ENCODE peak calls at places on chromosomes 13 and 19, in four cellular contexts. One of them, this sample, is unnamed.

GRCh38 chr13:30618186-30618937 is 642 bp downstream of the USPL1 start:
- DNase-seq in fibroblast of pulmonary artery: no peak
- DNase-seq in fibroblast of lung: peak; percentile 14
- DNase-seq in neural crest cell: no peak
- DNase-seq in this sample: peak; percentile 20

GRCh38 chr13:59459972-59460371 is 703.8 kb downstream of the DIAPH3 start:
- DNase-seq in neural crest cell: no peak
- DNase-seq in fibroblast of lung: peak; percentile 67
- DNase-seq in fibroblast of pulmonary artery: no peak
- DNase-seq in this sample: no peak

GRCh38 chr13:106533101-106533939 is 2.1 kb downstream of the EFNB2 start:
- DNase-seq in neural crest cell: peak; percentile 81
- DNase-seq in fibroblast of lung: peak; percentile 81
- DNase-seq in fibroblast of pulmonary artery: peak; percentile 86
- DNase-seq in this sample: peak; percentile 80

GRCh38 chr19:18233224-18233825 is 7.1 kb upstream of the PDE4C start:
- DNase-seq in fibroblast of pulmonary artery: peak; percentile 54
- DNase-seq in neural crest cell: peak; percentile 77
- DNase-seq in fibroblast of lung: peak; percentile 45
- DNase-seq in this sample: peak; percentile 63

GRCh38 chr13:46184277-46184699 is 2.3 kb upstream of the LCP1 start:
- DNase-seq in fibroblast of lung: no peak
- DNase-seq in fibroblast of pulmonary artery: peak; percentile 19
- DNase-seq in neural crest cell: peak; percentile 33
- DNase-seq in this sample: no peak

GRCh38 chr19:1264801-1265610 is 4.1 kb upstream of the CIRBP start:
- DNase-seq in fibroblast of pulmonary artery: peak; percentile 85
- DNase-seq in fibroblast of lung: peak; percentile 87
- DNase-seq in neural crest cell: no peak
- DNase-seq in this sample: peak; percentile 88

GRCh38 chr13:102651392-102651791 is 43.5 kb downstream of the METTL21C start:
- DNase-seq in neural crest cell: no peak
- DNase-seq in fibroblast of pulmonary artery: peak; percentile 44
- DNase-seq in fibroblast of lung: peak; percentile 32
- DNase-seq in this sample: peak; percentile 20

GRCh38 chr13:97382276-97382675 is 51.7 kb upstream of the RAP2A start:
- DNase-seq in fibroblast of pulmonary artery: no peak
- DNase-seq in neural crest cell: no peak
- DNase-seq in fibroblast of lung: no peak
- DNase-seq in this sample: no peak

GRCh38 chr19:1069009-1069779 is 2.2 kb downstream of the ARHGAP45 start:
- DNase-seq in fibroblast of pulmonary artery: no peak
- DNase-seq in neural crest cell: no peak
- DNase-seq in fibroblast of lung: no peak
- DNase-seq in this sample: no peak

GRCh38 chr13:94583926-94584325 is 12.0 kb downstream of the TGDS start:
- DNase-seq in fibroblast of pulmonary artery: peak; percentile 27
- DNase-seq in fibroblast of lung: no peak
- DNase-seq in neural crest cell: no peak
- DNase-seq in this sample: no peak

GRCh38 chr19:24051516-24051915 is 35.5 kb upstream of the ZNF254 start:
- DNase-seq in fibroblast of lung: no peak
- DNase-seq in neural crest cell: no peak
- DNase-seq in fibroblast of pulmonary artery: no peak
- DNase-seq in this sample: peak; percentile 92

GRCh38 chr19:5961969-5962945 is 15.7 kb downstream of the RANBP3 start:
- DNase-seq in neural crest cell: no peak
- DNase-seq in fibroblast of lung: peak; percentile 23
- DNase-seq in fibroblast of pulmonary artery: peak; percentile 58
- DNase-seq in this sample: peak; percentile 53

GRCh38 chr19:32809754-32810153 is 59.8 kb downstream of the SLC7A9 start:
- DNase-seq in fibroblast of pulmonary artery: no peak
- DNase-seq in fibroblast of lung: no peak
- DNase-seq in neural crest cell: no peak
- DNase-seq in this sample: no peak

GRCh38 chr13:40591091-40591490 is 75.3 kb downstream of the FOXO1 start:
- DNase-seq in neural crest cell: no peak
- DNase-seq in fibroblast of pulmonary artery: no peak
- DNase-seq in fibroblast of lung: no peak
- DNase-seq in this sample: peak; percentile 11

GRCh38 chr13:100875392-100876043 is 200.9 kb upstream of the TMTC4 start:
- DNase-seq in fibroblast of lung: peak; percentile 97
- DNase-seq in fibroblast of pulmonary artery: peak; percentile 95
- DNase-seq in neural crest cell: no peak
- DNase-seq in this sample: peak; percentile 27

GRCh38 chr19:52566588-52566987 is 3.5 kb upstream of the ZNF701 start:
- DNase-seq in neural crest cell: no peak
- DNase-seq in fibroblast of pulmonary artery: peak; percentile 20
- DNase-seq in fibroblast of lung: peak; percentile 60
- DNase-seq in this sample: peak; percentile 90
- TF ChIP-seq CTCF in neural crest cell: no peak
- TF ChIP-seq CTCF in fibroblast of pulmonary artery: no peak
- TF ChIP-seq CTCF in fibroblast of lung: no peak
- TF ChIP-seq CTCF in this sample: no peak

GRCh38 chr19:45854167-45854778 is 8.7 kb downstream of the SYMPK start:
- DNase-seq in fibroblast of pulmonary artery: no peak
- DNase-seq in fibroblast of lung: no peak
- DNase-seq in neural crest cell: no peak
- DNase-seq in this sample: no peak

GRCh38 chr19:45852145-45852750 is 10.7 kb downstream of the SYMPK start:
- DNase-seq in neural crest cell: no peak
- DNase-seq in fibroblast of lung: peak; percentile 40
- DNase-seq in fibroblast of pulmonary artery: no peak
- DNase-seq in this sample: no peak

GRCh38 chr19:45847661-45848060 is 15.3 kb downstream of the SYMPK start:
- DNase-seq in fibroblast of lung: no peak
- DNase-seq in fibroblast of pulmonary artery: no peak
- DNase-seq in neural crest cell: no peak
- DNase-seq in this sample: no peak

GRCh38 chr19:45852941-45853340 is 10.0 kb downstream of the SYMPK start:
- DNase-seq in fibroblast of pulmonary artery: no peak
- DNase-seq in fibroblast of lung: peak; percentile 10
- DNase-seq in neural crest cell: no peak
- DNase-seq in this sample: no peak

GRCh38 chr19:45848922-45849321 is 14.0 kb downstream of the SYMPK start:
- DNase-seq in neural crest cell: no peak
- DNase-seq in fibroblast of lung: no peak
- DNase-seq in fibroblast of pulmonary artery: peak; percentile 9
- DNase-seq in this sample: no peak
- TF ChIP-seq CTCF in neural crest cell: peak; percentile 48
- TF ChIP-seq CTCF in fibroblast of lung: peak; percentile 44
- TF ChIP-seq CTCF in fibroblast of pulmonary artery: peak; percentile 39
- TF ChIP-seq CTCF in this sample: peak; percentile 46

DNA sequence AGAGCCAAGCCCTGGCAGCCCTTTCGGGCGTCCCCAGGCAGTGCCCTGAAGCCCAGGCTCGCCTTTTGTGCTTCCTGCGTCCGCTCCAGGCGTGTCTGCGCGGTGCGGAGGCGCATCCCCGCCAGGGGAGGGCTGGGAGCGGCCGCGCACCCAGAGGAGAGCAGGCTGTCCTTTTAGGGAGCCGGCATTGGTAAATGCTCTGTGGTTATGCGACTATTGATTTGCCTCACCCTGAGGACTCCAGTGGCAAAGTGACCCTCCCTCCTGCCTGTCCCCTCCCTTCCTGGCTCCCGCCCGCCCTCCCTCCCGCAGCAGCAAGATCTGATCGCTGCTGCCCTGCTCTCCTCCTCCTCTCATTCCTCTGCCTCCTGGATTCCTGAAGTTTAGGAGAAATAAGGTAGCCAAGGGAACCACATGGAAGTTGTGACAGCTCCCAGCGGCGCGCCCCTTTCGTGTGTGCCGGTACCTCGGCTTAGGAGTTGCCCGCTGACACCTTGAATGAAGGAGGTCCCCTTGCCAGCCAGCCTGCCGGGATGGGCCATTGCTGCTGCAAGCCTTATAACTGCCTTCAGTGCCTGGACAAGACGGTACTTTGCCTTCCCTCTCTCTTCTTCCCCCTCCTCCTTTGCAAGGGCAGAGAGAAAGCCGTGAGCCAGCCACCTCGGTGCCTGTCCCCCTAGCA is 167.0 kb downstream of the SLC7A1 start:
- DNase-seq in fibroblast of lung: peak; percentile 24
- DNase-seq in fibroblast of pulmonary artery: no peak
- DNase-seq in neural crest cell: peak; percentile 22
- DNase-seq in this sample: peak; percentile 50
- TF ChIP-seq CTCF in fibroblast of lung: no peak
- TF ChIP-seq CTCF in fibroblast of pulmonary artery: no peak
- TF ChIP-seq CTCF in neural crest cell: peak; percentile 31
- TF ChIP-seq CTCF in this sample: peak; percentile 21

DNA sequence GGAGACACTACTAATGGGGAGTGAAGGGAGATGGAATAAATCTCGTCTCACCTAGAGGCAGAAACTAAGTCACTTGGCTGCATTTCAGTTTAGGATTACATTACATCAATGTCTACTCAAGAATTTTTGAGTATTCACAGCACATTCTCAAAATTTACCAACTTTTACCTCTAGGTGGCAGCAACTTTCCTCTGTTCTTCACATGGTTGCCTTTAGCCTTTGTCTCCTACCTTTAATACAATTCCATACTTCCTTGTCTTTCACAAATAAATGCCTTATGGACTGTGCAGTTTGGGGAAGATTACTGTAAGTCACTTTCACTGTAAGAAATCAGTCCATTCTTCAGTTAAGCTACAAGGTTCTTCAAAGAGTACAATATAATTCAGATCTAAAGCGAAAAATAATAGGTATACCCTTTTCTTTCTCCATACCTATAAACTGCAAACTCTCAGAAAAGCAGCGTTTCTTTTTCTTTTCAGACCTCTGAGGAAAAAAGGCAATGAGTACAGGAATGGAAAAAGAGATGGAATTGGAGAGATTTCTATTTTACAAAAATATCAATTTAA is 379.4 kb downstream of the KLF12 start:
- DNase-seq in fibroblast of lung: peak; percentile 56
- DNase-seq in fibroblast of pulmonary artery: peak; percentile 84
- DNase-seq in neural crest cell: peak; percentile 50
- DNase-seq in this sample: peak; percentile 70
- TF ChIP-seq CTCF in fibroblast of lung: peak; percentile 65
- TF ChIP-seq CTCF in fibroblast of pulmonary artery: peak; percentile 65
- TF ChIP-seq CTCF in neural crest cell: peak; percentile 83
- TF ChIP-seq CTCF in this sample: peak; percentile 67

This sample was measured in epithelial cell of esophagus.